ENCODE peak calls at places on chromosomes 5 and 9, in six cellular contexts. A is left cardiac atrium; C is EH; U is hepatic stellate cell; P is smooth muscle cell of the brain vasculature; J is activated T-cell treated with anti-CD3 and anti-CD28 coated beads, Interleukin-2, amount 50 U/mL, for 72 hours. D is an unnamed sample.

GRCh38 chr5:132447196-132447595 is 43.4 kb downstream of the IRF1 start:
- DNase-seq in A (no peak), C (no peak), U (no peak), P (no peak), J (no peak), D (no peak)

GRCh38 chr5:180599981-180600553 is 8.8 kb upstream of the SCGB3A1 start:
- DNase-seq in A (no peak), C (no peak), U (peak), P (no peak), J (no peak), D (no peak)

GRCh38 chr5:75524071-75524470 is 12.4 kb downstream of the POLK start:
- DNase-seq in A (no peak), C (peak), U (no peak), P (no peak), J (no peak), D (no peak)

GRCh38 chr5:138468966-138469539 is 3.8 kb downstream of the EGR1 start:
- DNase-seq in A (no peak), C (no peak), U (peak), P (no peak), J (no peak), D (no peak)

GRCh38 chr9:18675973-18676372 is 202.0 kb downstream of the ADAMTSL1 start:
- DNase-seq in A (no peak), C (no peak), U (no peak), P (no peak), J (no peak), D (no peak)

GRCh38 chr5:302951-303350 is 18.6 kb upstream of the AHRR start:
- DNase-seq in A (no peak), C (no peak), U (no peak), P (no peak), J (no peak), D (no peak)

GRCh38 chr9:98314381-98315066 is 59.1 kb upstream of the TBC1D2 start:
- DNase-seq in A (no peak), C (peak), U (no peak), P (no peak), J (no peak), D (no peak)

GRCh38 chr9:126423709-126424185 is 97.1 kb downstream of the MVB12B start:
- DNase-seq in A (no peak), C (no peak), U (no peak), P (no peak), J (no peak), D (no peak)